ENCODE peak calls at places on chromosome 20, in six cellular contexts. K is pancreas, L is PC-9, R is AG08395, H is endothelial cell of umbilical vein, C is cerebellar cortex. D is an unnamed sample.

GRCh38 chr20:50605136-50605535 is 86.2 kb downstream of the RIPOR3 start:
- DNase-seq in L (no peak), R (no peak), H (no peak), C (no peak), K (no peak), D (no peak)

GRCh38 chr20:38723982-38724602 is at the start of gene SLC32A1:
- DNase-seq in C (no peak), L (no peak), R (no peak), K (no peak), H (no peak), D (no peak)

GRCh38 chr20:41006936-41007871 is 21.4 kb upstream of the TOP1 start:
- DNase-seq in L (no peak), C (no peak), K (no peak), R (no peak), H (no peak), D (no peak)

GRCh38 chr20:25327521-25328235 is 63.0 kb downstream of the ABHD12 start:
- DNase-seq in R (no peak), L (no peak), H (no peak), C (no peak), K (no peak), D (no peak)

GRCh38 chr20:58852559-58853271 is at the start of gene GNAS:
- DNase-seq in H (peak; percentile 47), C (no peak), L (peak; percentile 60), R (peak; percentile 72), K (peak; percentile 40), D (no peak)

GRCh38 chr20:53782612-53783246 is 189.1 kb upstream of the ZNF217 start:
- DNase-seq in C (no peak), H (no peak), K (no peak), R (no peak), L (no peak), D (no peak)

GRCh38 chr20:32429343-32429742 is 71.2 kb downstream of the ASXL1 start:
- DNase-seq in K (no peak), R (no peak), C (no peak), H (no peak), L (no peak), D (no peak)

GRCh38 chr20:57370316-57370715 is 19.3 kb downstream of the RAE1 start:
- DNase-seq in L (no peak), K (no peak), C (no peak), H (no peak), R (no peak), D (no peak)

GRCh38 chr20:33187491-33187890 is 19.5 kb downstream of the BPIFA2 start:
- DNase-seq in K (no peak), C (no peak), H (no peak), L (no peak), R (no peak), D (no peak)

GRCh38 chr20:2387180-2387577 is 6.5 kb downstream of the TGM6 start:
- DNase-seq in R (no peak), C (peak; percentile 6), H (peak; percentile 33), K (no peak), L (peak; percentile 43), D (no peak)